ENCODE peak calls at places on chromosomes 7 and 10, in seven cellular contexts. One of them, this sample, is unnamed.

GRCh38 chr10:88196298-88196697 is 332.9 kb downstream of the PTEN start:
- DNase-seq in H54: no peak
- DNase-seq in CD8-positive, alpha-beta T cell: no peak
- DNase-seq in Panc1: no peak
- DNase-seq in left ventricle myocardium inferior: no peak
- DNase-seq in fibroblast of lung: no peak
- DNase-seq in fibroblast of mammary gland: no peak
- DNase-seq in this sample: no peak

GRCh38 chr7:101746311-101746710 is 71.1 kb upstream of the CUX1 start:
- DNase-seq in left ventricle myocardium inferior: no peak
- DNase-seq in CD8-positive, alpha-beta T cell: no peak
- DNase-seq in H54: no peak
- DNase-seq in fibroblast of lung: no peak
- DNase-seq in Panc1: no peak
- DNase-seq in fibroblast of mammary gland: no peak
- DNase-seq in this sample: no peak

GRCh38 chr7:15417341-15417988 is 144.3 kb downstream of the AGMO start:
- DNase-seq in left ventricle myocardium inferior: no peak
- DNase-seq in fibroblast of lung: no peak
- DNase-seq in fibroblast of mammary gland: no peak
- DNase-seq in H54: no peak
- DNase-seq in Panc1: no peak
- DNase-seq in CD8-positive, alpha-beta T cell: no peak
- DNase-seq in this sample: no peak

GRCh38 chr7:130273863-130274262 is 7.2 kb downstream of the CPA2 start:
- DNase-seq in left ventricle myocardium inferior: no peak
- DNase-seq in Panc1: no peak
- DNase-seq in fibroblast of mammary gland: peak; percentile 87
- DNase-seq in CD8-positive, alpha-beta T cell: no peak
- DNase-seq in fibroblast of lung: peak; percentile 94
- DNase-seq in H54: no peak
- DNase-seq in this sample: no peak

GRCh38 chr7:131898418-131898817 is 342.0 kb upstream of the PODXL start:
- DNase-seq in left ventricle myocardium inferior: no peak
- DNase-seq in Panc1: no peak
- DNase-seq in fibroblast of mammary gland: peak; percentile 14
- DNase-seq in fibroblast of lung: no peak
- DNase-seq in CD8-positive, alpha-beta T cell: no peak
- DNase-seq in H54: no peak
- DNase-seq in this sample: no peak

GRCh38 chr10:21078410-21079329 is 181.6 kb upstream of the NEBL start:
- DNase-seq in CD8-positive, alpha-beta T cell: no peak
- DNase-seq in fibroblast of mammary gland: peak; percentile 87
- DNase-seq in left ventricle myocardium inferior: peak; percentile 38
- DNase-seq in Panc1: peak; percentile 41
- DNase-seq in fibroblast of lung: peak; percentile 84
- DNase-seq in H54: peak; percentile 12
- DNase-seq in this sample: no peak

GRCh38 chr7:7816816-7817536 is 98.6 kb upstream of the RPA3 start:
- DNase-seq in H54: no peak
- DNase-seq in fibroblast of mammary gland: no peak
- DNase-seq in Panc1: no peak
- DNase-seq in fibroblast of lung: no peak
- DNase-seq in CD8-positive, alpha-beta T cell: no peak
- DNase-seq in left ventricle myocardium inferior: no peak
- DNase-seq in this sample: no peak

GRCh38 chr7:7119668-7120208 is 62.6 kb upstream of the C1GALT1 start:
- DNase-seq in H54: no peak
- DNase-seq in left ventricle myocardium inferior: no peak
- DNase-seq in CD8-positive, alpha-beta T cell: no peak
- DNase-seq in fibroblast of lung: no peak
- DNase-seq in fibroblast of mammary gland: no peak
- DNase-seq in Panc1: no peak
- DNase-seq in this sample: no peak

GRCh38 chr10:61923210-61924024 is 21.9 kb downstream of the ARID5B start:
- DNase-seq in H54: no peak
- DNase-seq in fibroblast of mammary gland: peak; percentile 91
- DNase-seq in CD8-positive, alpha-beta T cell: no peak
- DNase-seq in left ventricle myocardium inferior: no peak
- DNase-seq in fibroblast of lung: peak; percentile 89
- DNase-seq in Panc1: no peak
- DNase-seq in this sample: no peak

GRCh38 chr10:71434760-71435394 is 38.2 kb downstream of the CDH23 start:
- DNase-seq in fibroblast of mammary gland: no peak
- DNase-seq in H54: no peak
- DNase-seq in Panc1: no peak
- DNase-seq in left ventricle myocardium inferior: no peak
- DNase-seq in fibroblast of lung: no peak
- DNase-seq in CD8-positive, alpha-beta T cell: no peak
- DNase-seq in this sample: no peak

GRCh38 chr10:119278126-119278701 is 70.8 kb downstream of the GRK5 start:
- DNase-seq in fibroblast of lung: no peak
- DNase-seq in fibroblast of mammary gland: no peak
- DNase-seq in left ventricle myocardium inferior: no peak
- DNase-seq in CD8-positive, alpha-beta T cell: no peak
- DNase-seq in Panc1: no peak
- DNase-seq in H54: no peak
- DNase-seq in this sample: no peak

GRCh38 chr10:89646833-89647570 is 2.0 kb upstream of the PANK1 start:
- DNase-seq in fibroblast of lung: no peak
- DNase-seq in Panc1: no peak
- DNase-seq in fibroblast of mammary gland: no peak
- DNase-seq in CD8-positive, alpha-beta T cell: no peak
- DNase-seq in H54: no peak
- DNase-seq in left ventricle myocardium inferior: no peak
- DNase-seq in this sample: no peak

GRCh38 chr7:102050864-102051460 is 233.5 kb downstream of the CUX1 start:
- DNase-seq in H54: no peak
- DNase-seq in Panc1: no peak
- DNase-seq in fibroblast of lung: no peak
- DNase-seq in fibroblast of mammary gland: no peak
- DNase-seq in CD8-positive, alpha-beta T cell: no peak
- DNase-seq in left ventricle myocardium inferior: no peak
- DNase-seq in this sample: no peak

GRCh38 chr7:5012985-5013384 is 32.7 kb upstream of the RBAK start:
- DNase-seq in H54: no peak
- DNase-seq in CD8-positive, alpha-beta T cell: no peak
- DNase-seq in left ventricle myocardium inferior: no peak
- DNase-seq in Panc1: no peak
- DNase-seq in fibroblast of lung: no peak
- DNase-seq in fibroblast of mammary gland: no peak
- DNase-seq in this sample: no peak

GRCh38 chr10:95260397-95260881 is 30.4 kb downstream of the PDLIM1 start:
- DNase-seq in fibroblast of lung: peak; percentile 74
- DNase-seq in left ventricle myocardium inferior: no peak
- DNase-seq in CD8-positive, alpha-beta T cell: no peak
- DNase-seq in fibroblast of mammary gland: peak; percentile 87
- DNase-seq in Panc1: peak; percentile 73
- DNase-seq in H54: peak; percentile 74
- DNase-seq in this sample: no peak

GRCh38 chr10:98309366-98310355 is 41.7 kb upstream of the LOXL4 start:
- DNase-seq in H54: peak; percentile 72
- DNase-seq in fibroblast of lung: peak; percentile 83
- DNase-seq in left ventricle myocardium inferior: peak; percentile 72
- DNase-seq in CD8-positive, alpha-beta T cell: no peak
- DNase-seq in Panc1: no peak
- DNase-seq in fibroblast of mammary gland: peak; percentile 83
- DNase-seq in this sample: no peak

GRCh38 chr7:151808296-151809155 is 68.4 kb downstream of the PRKAG2 start:
- DNase-seq in left ventricle myocardium inferior: no peak
- DNase-seq in Panc1: peak; percentile 59
- DNase-seq in CD8-positive, alpha-beta T cell: no peak
- DNase-seq in fibroblast of mammary gland: no peak
- DNase-seq in H54: peak; percentile 96
- DNase-seq in fibroblast of lung: peak; percentile 28
- DNase-seq in this sample: no peak

GRCh38 chr7:96415293-96415940 is 93.5 kb upstream of the SLC25A13 start:
- DNase-seq in fibroblast of lung: no peak
- DNase-seq in Panc1: no peak
- DNase-seq in fibroblast of mammary gland: no peak
- DNase-seq in left ventricle myocardium inferior: no peak
- DNase-seq in CD8-positive, alpha-beta T cell: no peak
- DNase-seq in H54: no peak
- DNase-seq in this sample: no peak

GRCh38 chr7:4726568-4726967 is 44.5 kb downstream of the FOXK1 start:
- DNase-seq in left ventricle myocardium inferior: no peak
- DNase-seq in fibroblast of lung: no peak
- DNase-seq in CD8-positive, alpha-beta T cell: no peak
- DNase-seq in H54: no peak
- DNase-seq in Panc1: no peak
- DNase-seq in fibroblast of mammary gland: no peak
- DNase-seq in this sample: no peak

GRCh38 chr7:108613147-108613948 is 43.7 kb downstream of the DNAJB9 start:
- DNase-seq in Panc1: peak; percentile 25
- DNase-seq in fibroblast of mammary gland: peak; percentile 49
- DNase-seq in H54: no peak
- DNase-seq in CD8-positive, alpha-beta T cell: no peak
- DNase-seq in fibroblast of lung: peak; percentile 64
- DNase-seq in left ventricle myocardium inferior: no peak
- DNase-seq in this sample: no peak

GRCh38 chr10:123808873-123809272 is 82.7 kb downstream of the CPXM2 start:
- DNase-seq in CD8-positive, alpha-beta T cell: no peak
- DNase-seq in fibroblast of mammary gland: peak; percentile 90
- DNase-seq in Panc1: peak; percentile 25
- DNase-seq in fibroblast of lung: no peak
- DNase-seq in left ventricle myocardium inferior: no peak
- DNase-seq in H54: no peak
- DNase-seq in this sample: no peak

GRCh38 chr7:158267737-158268435 is 319.7 kb downstream of the PTPRN2 start:
- DNase-seq in fibroblast of lung: no peak
- DNase-seq in CD8-positive, alpha-beta T cell: no peak
- DNase-seq in H54: no peak
- DNase-seq in fibroblast of mammary gland: no peak
- DNase-seq in Panc1: no peak
- DNase-seq in left ventricle myocardium inferior: no peak
- DNase-seq in this sample: no peak

GRCh38 chr7:33873981-33874750 is 31.2 kb upstream of the BMPER start:
- DNase-seq in fibroblast of mammary gland: peak; percentile 93
- DNase-seq in fibroblast of lung: peak; percentile 49
- DNase-seq in H54: peak; percentile 49
- DNase-seq in left ventricle myocardium inferior: no peak
- DNase-seq in Panc1: no peak
- DNase-seq in CD8-positive, alpha-beta T cell: no peak
- DNase-seq in this sample: no peak

GRCh38 chr10:98274562-98274961 is 6.6 kb upstream of the LOXL4 start:
- DNase-seq in Panc1: no peak
- DNase-seq in left ventricle myocardium inferior: no peak
- DNase-seq in fibroblast of mammary gland: no peak
- DNase-seq in CD8-positive, alpha-beta T cell: no peak
- DNase-seq in fibroblast of lung: no peak
- DNase-seq in H54: no peak
- DNase-seq in this sample: no peak

GRCh38 chr10:20474064-20474463 is 423.0 kb downstream of the NEBL start:
- DNase-seq in H54: no peak
- DNase-seq in left ventricle myocardium inferior: no peak
- DNase-seq in CD8-positive, alpha-beta T cell: no peak
- DNase-seq in fibroblast of mammary gland: no peak
- DNase-seq in fibroblast of lung: no peak
- DNase-seq in Panc1: no peak
- DNase-seq in this sample: no peak

GRCh38 chr7:78226059-78226658 is 427.6 kb downstream of the PHTF2 start:
- DNase-seq in CD8-positive, alpha-beta T cell: no peak
- DNase-seq in Panc1: peak; percentile 8
- DNase-seq in H54: peak; percentile 13
- DNase-seq in fibroblast of mammary gland: peak; percentile 65
- DNase-seq in left ventricle myocardium inferior: peak; percentile 19
- DNase-seq in fibroblast of lung: peak; percentile 63
- DNase-seq in this sample: no peak

GRCh38 chr10:79239275-79239779 is 107.9 kb upstream of the PPIF start:
- DNase-seq in fibroblast of lung: peak; percentile 42
- DNase-seq in CD8-positive, alpha-beta T cell: no peak
- DNase-seq in H54: peak; percentile 96
- DNase-seq in fibroblast of mammary gland: peak; percentile 71
- DNase-seq in Panc1: no peak
- DNase-seq in left ventricle myocardium inferior: peak; percentile 36
- DNase-seq in this sample: no peak

GRCh38 chr7:97733276-97734206 is 1.7 kb downstream of the TAC1 start:
- DNase-seq in Panc1: no peak
- DNase-seq in fibroblast of lung: no peak
- DNase-seq in H54: no peak
- DNase-seq in left ventricle myocardium inferior: no peak
- DNase-seq in CD8-positive, alpha-beta T cell: no peak
- DNase-seq in fibroblast of mammary gland: no peak
- DNase-seq in this sample: no peak

GRCh38 chr7:158324397-158325360 is 262.9 kb downstream of the PTPRN2 start:
- DNase-seq in fibroblast of lung: no peak
- DNase-seq in left ventricle myocardium inferior: no peak
- DNase-seq in H54: no peak
- DNase-seq in CD8-positive, alpha-beta T cell: no peak
- DNase-seq in fibroblast of mammary gland: no peak
- DNase-seq in Panc1: no peak
- DNase-seq in this sample: no peak

GRCh38 chr7:156927571-156928405 is 21.7 kb upstream of the NOM1 start:
- DNase-seq in Panc1: no peak
- DNase-seq in CD8-positive, alpha-beta T cell: no peak
- DNase-seq in H54: no peak
- DNase-seq in fibroblast of lung: no peak
- DNase-seq in left ventricle myocardium inferior: no peak
- DNase-seq in fibroblast of mammary gland: peak; percentile 33
- DNase-seq in this sample: no peak